ENCODE peak calls at places on chromosomes 16 and 17, in four cellular contexts. One of them, this sample, is unnamed. For H3K4me1, the result is how much of the 10 kb centered on the place peaks cover.

GRCh38 chr17:42363767-42364585 is 24.3 kb downstream of the STAT3 start:
- DNase-seq in OCI-LY7: no peak
- DNase-seq in CD8-positive, alpha-beta T cell: no peak
- DNase-seq in PC-3: no peak
- DNase-seq in this sample: peak

GRCh38 chr17:50210249-50211225 is 9.1 kb upstream of the COL1A1 start:
- DNase-seq in OCI-LY7: no peak
- DNase-seq in CD8-positive, alpha-beta T cell: no peak
- DNase-seq in PC-3: peak
- DNase-seq in this sample: peak

GRCh38 chr17:74199306-74200092 is 4.0 kb upstream of the RPL38 start:
- DNase-seq in OCI-LY7: peak
- DNase-seq in CD8-positive, alpha-beta T cell: peak
- DNase-seq in PC-3: peak
- DNase-seq in this sample: peak

GRCh38 chr17:30905742-30906100 is 317 bp downstream of the TEFM start:
- DNase-seq in OCI-LY7: peak
- DNase-seq in CD8-positive, alpha-beta T cell: no peak
- DNase-seq in PC-3: peak
- DNase-seq in this sample: peak

GRCh38 chr17:4318596-4318995 is 47.9 kb downstream of the UBE2G1 start:
- DNase-seq in OCI-LY7: no peak
- DNase-seq in CD8-positive, alpha-beta T cell: no peak
- DNase-seq in PC-3: no peak
- DNase-seq in this sample: no peak

GRCh38 chr17:61009619-61010018 is 332.0 kb downstream of the BCAS3 start:
- DNase-seq in OCI-LY7: no peak
- DNase-seq in CD8-positive, alpha-beta T cell: no peak
- DNase-seq in PC-3: no peak
- DNase-seq in this sample: no peak

GRCh38 chr16:4556112-4556511 is at the start of gene C16orf96:
- DNase-seq in OCI-LY7: no peak
- DNase-seq in CD8-positive, alpha-beta T cell: no peak
- DNase-seq in PC-3: no peak
- DNase-seq in this sample: no peak

GRCh38 chr16:20372696-20373095 is 20.2 kb upstream of the UMOD start:
- DNase-seq in OCI-LY7: no peak
- DNase-seq in CD8-positive, alpha-beta T cell: no peak
- DNase-seq in PC-3: peak
- DNase-seq in this sample: no peak

GRCh38 chr16:84124529-84125073 is 7.9 kb upstream of the MBTPS1 start:
- DNase-seq in OCI-LY7: no peak
- DNase-seq in CD8-positive, alpha-beta T cell: no peak
- DNase-seq in PC-3: no peak
- DNase-seq in this sample: no peak

GRCh38 chr17:6070280-6070894 is at the start of gene WSCD1:
- DNase-seq in OCI-LY7: no peak
- DNase-seq in CD8-positive, alpha-beta T cell: no peak
- DNase-seq in PC-3: peak
- DNase-seq in this sample: peak

GRCh38 chr16:73230651-73231050 is 182.7 kb upstream of the ZFHX3 start:
- DNase-seq in OCI-LY7: no peak
- DNase-seq in CD8-positive, alpha-beta T cell: no peak
- DNase-seq in PC-3: no peak
- DNase-seq in this sample: no peak

GRCh38 chr17:80252871-80253270 is 7.8 kb upstream of the RNF213 start:
- DNase-seq in OCI-LY7: peak
- DNase-seq in CD8-positive, alpha-beta T cell: peak
- DNase-seq in PC-3: peak
- DNase-seq in this sample: no peak

GRCh38 chr16:89489731-89490385 is 503 bp downstream of the ANKRD11 start:
- DNase-seq in OCI-LY7: no peak
- DNase-seq in CD8-positive, alpha-beta T cell: no peak
- DNase-seq in PC-3: no peak
- DNase-seq in this sample: peak

GRCh38 chr17:74840500-74840899 is 19.2 kb downstream of the GRIN2C start:
- DNase-seq in OCI-LY7: no peak
- DNase-seq in CD8-positive, alpha-beta T cell: no peak
- DNase-seq in PC-3: no peak
- DNase-seq in this sample: no peak

GRCh38 chr17:67362173-67362572 is 4.2 kb downstream of the PSMD12 start:
- DNase-seq in OCI-LY7: no peak
- DNase-seq in CD8-positive, alpha-beta T cell: no peak
- DNase-seq in PC-3: no peak
- DNase-seq in this sample: no peak

GRCh38 chr16:1057252-1057932 is 15.2 kb upstream of the SSTR5 start:
- DNase-seq in OCI-LY7: no peak
- DNase-seq in CD8-positive, alpha-beta T cell: peak
- DNase-seq in PC-3: peak
- DNase-seq in this sample: peak

GRCh38 chr16:12305847-12306246 is 329.3 kb downstream of the SNX29 start:
- DNase-seq in OCI-LY7: no peak
- DNase-seq in CD8-positive, alpha-beta T cell: no peak
- DNase-seq in PC-3: no peak
- DNase-seq in this sample: no peak

GRCh38 chr16:67917852-67918236 is 13.8 kb downstream of the CTRL start:
- DNase-seq in OCI-LY7: no peak
- DNase-seq in CD8-positive, alpha-beta T cell: no peak
- DNase-seq in PC-3: peak
- DNase-seq in this sample: no peak

GRCh38 chr16:11056989-11057645 is 112.8 kb downstream of the CLEC16A start:
- DNase-seq in OCI-LY7: no peak
- DNase-seq in CD8-positive, alpha-beta T cell: no peak
- DNase-seq in PC-3: no peak
- DNase-seq in this sample: no peak

GRCh38 chr17:48970224-48970623 is 1.8 kb upstream of the GIP start:
- DNase-seq in OCI-LY7: no peak
- DNase-seq in CD8-positive, alpha-beta T cell: no peak
- DNase-seq in PC-3: no peak
- DNase-seq in this sample: no peak

GRCh38 chr16:10629592-10629963 is 49.2 kb upstream of the EMP2 start:
- DNase-seq in OCI-LY7: no peak
- DNase-seq in CD8-positive, alpha-beta T cell: no peak
- DNase-seq in PC-3: peak
- DNase-seq in this sample: no peak

GRCh38 chr16:80459331-80459777 is 81.4 kb upstream of the DYNLRB2 start:
- DNase-seq in OCI-LY7: no peak
- DNase-seq in CD8-positive, alpha-beta T cell: no peak
- DNase-seq in PC-3: no peak
- DNase-seq in this sample: peak

GRCh38 chr16:50297301-50298074 is 31.1 kb downstream of the ADCY7 start:
- DNase-seq in OCI-LY7: no peak
- DNase-seq in CD8-positive, alpha-beta T cell: no peak
- DNase-seq in PC-3: no peak
- DNase-seq in this sample: peak

GRCh38 chr17:71828182-71828596 is 292.6 kb upstream of the SOX9 start:
- DNase-seq in OCI-LY7: no peak
- DNase-seq in CD8-positive, alpha-beta T cell: no peak
- DNase-seq in PC-3: no peak
- DNase-seq in this sample: peak

GRCh38 chr16:11256657-11257130 is 690 bp upstream of the SOCS1 start:
- DNase-seq in OCI-LY7: no peak
- DNase-seq in CD8-positive, alpha-beta T cell: peak
- DNase-seq in PC-3: peak
- DNase-seq in this sample: peak

GRCh38 chr17:56583772-56584171 is 9.7 kb upstream of the NOG start:
- DNase-seq in OCI-LY7: no peak
- DNase-seq in CD8-positive, alpha-beta T cell: no peak
- DNase-seq in PC-3: no peak
- DNase-seq in this sample: no peak

GRCh38 chr16:84111481-84111880 is 5.3 kb downstream of the MBTPS1 start:
- DNase-seq in OCI-LY7: no peak
- DNase-seq in CD8-positive, alpha-beta T cell: no peak
- DNase-seq in PC-3: no peak
- DNase-seq in this sample: no peak

GRCh38 chr17:7084058-7084457 is 4.0 kb upstream of the CLEC10A start:
- DNase-seq in OCI-LY7: no peak
- DNase-seq in CD8-positive, alpha-beta T cell: no peak
- DNase-seq in PC-3: no peak
- DNase-seq in this sample: no peak

GRCh38 chr16:10967981-10968380 is 23.6 kb downstream of the CLEC16A start:
- DNase-seq in OCI-LY7: no peak
- DNase-seq in CD8-positive, alpha-beta T cell: no peak
- DNase-seq in PC-3: no peak
- DNase-seq in this sample: no peak

GRCh38 chr17:49381033-49381432 is 19.0 kb upstream of the ZNF652 start:
- DNase-seq in OCI-LY7: no peak
- DNase-seq in CD8-positive, alpha-beta T cell: no peak
- DNase-seq in PC-3: no peak
- DNase-seq in this sample: no peak

GRCh38 chr16:80176114-80176513 is 364.7 kb upstream of the DYNLRB2 start:
- DNase-seq in OCI-LY7: no peak
- DNase-seq in CD8-positive, alpha-beta T cell: no peak
- DNase-seq in PC-3: no peak
- DNase-seq in this sample: no peak

GRCh38 chr16:75372236-75372856 is 61.0 kb downstream of the CFDP1 start:
- DNase-seq in OCI-LY7: no peak
- DNase-seq in CD8-positive, alpha-beta T cell: no peak
- DNase-seq in PC-3: no peak
- DNase-seq in this sample: no peak

GRCh38 chr16:261031-261691 is 14.6 kb downstream of the RGS11 start:
- DNase-seq in OCI-LY7: no peak
- DNase-seq in CD8-positive, alpha-beta T cell: no peak
- DNase-seq in PC-3: no peak
- DNase-seq in this sample: peak

GRCh38 chr16:82758406-82758805 is 131.6 kb downstream of the CDH13 start:
- DNase-seq in OCI-LY7: no peak
- DNase-seq in CD8-positive, alpha-beta T cell: no peak
- DNase-seq in PC-3: no peak
- DNase-seq in this sample: no peak

GRCh38 chr16:52976539-52977167 is 76.0 kb downstream of the CHD9NB start:
- DNase-seq in OCI-LY7: peak
- DNase-seq in CD8-positive, alpha-beta T cell: no peak
- DNase-seq in PC-3: peak
- DNase-seq in this sample: no peak

GRCh38 chr17:8062435-8062806 is 23.6 kb downstream of the ALOX15B start:
- DNase-seq in OCI-LY7: no peak
- DNase-seq in CD8-positive, alpha-beta T cell: no peak
- DNase-seq in PC-3: peak
- DNase-seq in this sample: no peak

GRCh38 chr17:28328325-28328724 is 6.9 kb downstream of the IFT20 start:
- DNase-seq in OCI-LY7: no peak
- DNase-seq in CD8-positive, alpha-beta T cell: no peak
- DNase-seq in PC-3: no peak
- DNase-seq in this sample: no peak

GRCh38 chr17:40095356-40095943 is 4.9 kb downstream of the NR1D1 start:
- DNase-seq in OCI-LY7: no peak
- DNase-seq in CD8-positive, alpha-beta T cell: no peak
- DNase-seq in PC-3: no peak
- DNase-seq in this sample: peak
- H3K4me3 ChIP-seq in OCI-LY7: no peak
- H3K4me3 ChIP-seq in CD8-positive, alpha-beta T cell: peak
- H3K4me3 ChIP-seq in PC-3: no peak
- H3K4me3 ChIP-seq in this sample: no peak

GRCh38 chr17:2174048-2174447 is 119.1 kb downstream of the HIC1 start:
- DNase-seq in OCI-LY7: no peak
- DNase-seq in CD8-positive, alpha-beta T cell: no peak
- DNase-seq in PC-3: no peak
- DNase-seq in this sample: no peak
- H3K4me1 ChIP-seq in OCI-LY7: under half
- H3K4me1 ChIP-seq in CD8-positive, alpha-beta T cell: under half
- H3K4me1 ChIP-seq in PC-3: under half
- H3K4me1 ChIP-seq in this sample: under half

DNA sequence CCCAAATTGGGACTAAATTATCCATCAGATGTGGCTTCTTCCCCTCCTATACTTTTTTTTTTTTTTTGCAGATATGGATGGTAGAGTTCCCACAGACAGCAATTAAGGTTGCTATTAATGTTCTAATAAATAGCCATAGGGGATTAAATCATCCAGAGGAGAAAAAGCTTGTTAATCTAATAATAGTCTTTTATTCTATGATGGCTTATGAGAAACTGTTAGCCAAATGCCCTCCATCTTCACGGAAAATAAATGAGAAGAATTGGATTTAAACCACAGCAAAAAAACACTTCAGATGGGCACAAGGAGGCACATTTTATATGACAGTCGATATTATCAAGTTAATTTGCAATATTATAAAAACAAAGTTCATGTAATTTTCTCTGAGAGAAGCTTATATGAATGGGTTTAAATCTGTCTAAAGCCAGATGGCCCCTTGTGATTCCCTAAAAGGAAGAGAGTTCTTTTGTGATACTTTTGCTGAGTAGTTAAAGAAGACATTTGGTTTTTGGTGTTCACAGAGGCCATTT is 5.1 kb upstream of the CAPNS2 start:
- DNase-seq in OCI-LY7: no peak
- DNase-seq in CD8-positive, alpha-beta T cell: no peak
- DNase-seq in PC-3: no peak
- DNase-seq in this sample: no peak
- H3K4me3 ChIP-seq in OCI-LY7: no peak
- H3K4me3 ChIP-seq in CD8-positive, alpha-beta T cell: no peak
- H3K4me3 ChIP-seq in PC-3: no peak
- H3K4me3 ChIP-seq in this sample: no peak

GRCh38 chr17:68595496-68595895 is 5.7 kb downstream of the FAM20A start:
- DNase-seq in OCI-LY7: no peak
- DNase-seq in CD8-positive, alpha-beta T cell: no peak
- DNase-seq in PC-3: no peak
- DNase-seq in this sample: no peak
- H3K4me1 ChIP-seq in OCI-LY7: under half
- H3K4me1 ChIP-seq in CD8-positive, alpha-beta T cell: under half
- H3K4me1 ChIP-seq in PC-3: under half
- H3K4me1 ChIP-seq in this sample: under half

GRCh38 chr17:77961741-77962140 is 3.2 kb downstream of the TNRC6C start:
- DNase-seq in OCI-LY7: no peak
- DNase-seq in CD8-positive, alpha-beta T cell: no peak
- DNase-seq in PC-3: no peak
- DNase-seq in this sample: no peak
- H3K4me3 ChIP-seq in OCI-LY7: no peak
- H3K4me3 ChIP-seq in CD8-positive, alpha-beta T cell: peak
- H3K4me3 ChIP-seq in PC-3: no peak
- H3K4me3 ChIP-seq in this sample: no peak

DNA sequence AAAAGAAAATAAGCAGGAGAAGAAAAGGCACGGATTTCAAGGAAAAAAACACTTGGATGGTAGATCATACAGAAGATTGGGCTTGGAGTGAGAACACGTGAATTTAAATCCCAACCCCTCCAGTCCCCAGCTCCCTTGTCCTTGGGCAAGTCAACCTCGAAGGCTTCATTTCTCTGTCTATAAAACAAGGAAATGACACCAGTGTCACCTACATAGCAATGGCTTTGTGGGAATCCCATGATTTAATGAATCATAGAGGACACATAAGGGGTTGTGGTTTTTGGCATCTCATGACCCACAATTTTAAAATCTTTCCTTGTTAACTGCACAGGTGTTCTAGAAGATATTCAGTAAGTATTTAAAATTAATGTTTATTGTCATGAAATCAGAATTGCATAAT is 8.2 kb upstream of the CCL2 start:
- DNase-seq in OCI-LY7: no peak
- DNase-seq in CD8-positive, alpha-beta T cell: no peak
- DNase-seq in PC-3: no peak
- DNase-seq in this sample: no peak
- H3K4me1 ChIP-seq in OCI-LY7: under half
- H3K4me1 ChIP-seq in CD8-positive, alpha-beta T cell: under half
- H3K4me1 ChIP-seq in PC-3: under half
- H3K4me1 ChIP-seq in this sample: under half

GRCh38 chr17:35786941-35787432 is 8.5 kb downstream of the MMP28 start:
- DNase-seq in OCI-LY7: no peak
- DNase-seq in CD8-positive, alpha-beta T cell: no peak
- DNase-seq in PC-3: peak
- DNase-seq in this sample: no peak
- H3K4me3 ChIP-seq in OCI-LY7: no peak
- H3K4me3 ChIP-seq in CD8-positive, alpha-beta T cell: no peak
- H3K4me3 ChIP-seq in PC-3: no peak
- H3K4me3 ChIP-seq in this sample: no peak